ENCODE peak calls at places on chromosome 17, in seven cellular contexts. H is CD8-positive, alpha-beta T cell; X is fibroblast of lung; J is right lobe of liver; D is fibroblast of mammary gland; C is MM.1S; B is adrenal gland. Y is an unnamed sample.

GRCh38 chr17:50052241-50052788 is 3.6 kb upstream of the ITGA3 start:
- DNase-seq in H (no peak), X (no peak), J (no peak), D (no peak), C (no peak), B (no peak), Y (no peak)

GRCh38 chr17:53227101-53227500 is 595.6 kb upstream of the KIF2B start:
- DNase-seq in H (no peak), X (no peak), J (no peak), D (no peak), C (no peak), B (no peak), Y (no peak)

GRCh38 chr17:9470171-9470570 is 105.4 kb downstream of the STX8 start:
- DNase-seq in H (no peak), X (peak), J (no peak), D (no peak), C (peak), B (no peak), Y (peak)

GRCh38 chr17:40311575-40311974 is 2.6 kb downstream of the RARA start:
- DNase-seq in H (no peak), X (no peak), J (peak), D (no peak), C (no peak), B (peak), Y (no peak)

GRCh38 chr17:9308069-9308468 is 267.6 kb downstream of the STX8 start:
- DNase-seq in H (no peak), X (no peak), J (no peak), D (no peak), C (no peak), B (no peak), Y (no peak)

GRCh38 chr17:62670202-62670821 is 42.8 kb downstream of the MRC2 start:
- DNase-seq in H (no peak), X (no peak), J (peak), D (no peak), C (no peak), B (no peak), Y (no peak)

GRCh38 chr17:46270032-46270431 is 24.9 kb upstream of the LRRC37A start:
- DNase-seq in H (no peak), X (no peak), J (no peak), D (no peak), C (no peak), B (no peak), Y (no peak)

GRCh38 chr17:60398227-60398959 is 6.5 kb upstream of the USP32 start:
- DNase-seq in H (no peak), X (no peak), J (no peak), D (no peak), C (no peak), B (no peak), Y (peak)

GRCh38 chr17:79778504-79779087 is 648 bp downstream of the CBX2 start:
- DNase-seq in H (no peak), X (no peak), J (peak), D (no peak), C (no peak), B (no peak), Y (no peak)

GRCh38 chr17:36721560-36722120 is 120.3 kb downstream of the MRM1 start:
- DNase-seq in H (no peak), X (no peak), J (no peak), D (no peak), C (no peak), B (no peak), Y (no peak)

GRCh38 chr17:76992911-76993310 is 124.7 kb downstream of the MGAT5B start:
- DNase-seq in H (no peak), X (no peak), J (no peak), D (no peak), C (no peak), B (no peak), Y (no peak)

GRCh38 chr17:37360632-37361031 is 15.2 kb upstream of the C17orf78 start:
- DNase-seq in H (no peak), X (no peak), J (no peak), D (peak), C (no peak), B (no peak), Y (no peak)

GRCh38 chr17:56641894-56642293 is 48.4 kb downstream of the NOG start:
- DNase-seq in H (no peak), X (no peak), J (no peak), D (no peak), C (no peak), B (no peak), Y (no peak)
- TF ChIP-seq CTCF in H (no peak), X (no peak), J (no peak), D (no peak), C (no peak), B (no peak), Y (no peak)

GRCh38 chr17:82227629-82228277 is 1.1 kb upstream of the SLC16A3 start:
- DNase-seq in H (no peak), X (no peak), J (no peak), D (no peak), C (no peak), B (no peak), Y (peak)
- H3K4me3 ChIP-seq in H (peak), X (no peak), J (peak), D (no peak), C (peak), B (no peak), Y (peak)

DNA sequence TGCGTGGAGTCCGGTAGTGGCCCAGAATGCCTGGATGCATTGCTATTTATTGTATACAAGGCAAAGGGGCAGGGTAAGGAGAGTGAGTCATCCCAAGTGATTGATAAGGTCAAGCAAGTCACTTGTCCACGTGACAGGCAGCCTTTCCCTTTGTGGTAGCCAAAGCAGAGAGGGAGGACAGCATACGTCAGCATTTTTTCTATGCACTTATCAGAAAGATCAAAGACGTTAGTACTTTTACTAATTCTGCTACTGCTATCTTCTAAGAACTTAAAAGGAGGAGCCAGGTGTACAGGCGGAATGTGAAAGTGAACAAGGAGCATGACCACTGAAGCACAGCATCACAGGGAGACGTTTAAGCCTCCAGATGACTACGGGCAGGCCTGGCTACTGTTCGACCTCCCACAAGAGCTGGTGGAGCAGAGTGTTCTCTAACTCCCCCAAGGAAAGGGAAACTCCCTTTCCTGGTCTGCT is 47.9 kb upstream of the ARL4D start:
- DNase-seq in H (no peak), X (no peak), J (no peak), D (no peak), C (no peak), B (no peak), Y (no peak)
- TF ChIP-seq CTCF in H (no peak), X (no peak), J (no peak), D (no peak), C (no peak), B (no peak), Y (no peak)

DNA sequence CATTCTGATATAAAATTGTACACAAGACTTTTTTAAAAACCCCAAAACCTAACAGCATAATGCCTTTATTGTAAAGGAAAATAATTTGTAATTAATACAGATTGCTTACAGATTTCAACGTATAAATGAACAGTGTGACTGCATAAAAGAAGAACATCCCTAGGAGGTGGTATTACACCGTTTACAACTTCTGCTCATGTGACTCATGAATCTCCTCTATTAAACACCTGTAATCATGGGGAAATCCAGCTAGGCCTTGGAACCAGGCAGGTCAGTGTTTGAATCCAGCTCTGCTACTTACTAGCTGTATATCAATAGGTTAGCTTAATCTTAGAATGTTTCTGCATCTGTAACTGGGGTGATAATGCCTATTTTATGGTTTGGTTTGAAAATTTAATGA is 15.2 kb downstream of the RABEP1 start:
- DNase-seq in H (no peak), X (no peak), J (no peak), D (no peak), C (no peak), B (no peak), Y (no peak)
- H3K4me3 ChIP-seq in H (no peak), X (no peak), J (no peak), D (no peak), C (no peak), B (no peak), Y (no peak)

DNA sequence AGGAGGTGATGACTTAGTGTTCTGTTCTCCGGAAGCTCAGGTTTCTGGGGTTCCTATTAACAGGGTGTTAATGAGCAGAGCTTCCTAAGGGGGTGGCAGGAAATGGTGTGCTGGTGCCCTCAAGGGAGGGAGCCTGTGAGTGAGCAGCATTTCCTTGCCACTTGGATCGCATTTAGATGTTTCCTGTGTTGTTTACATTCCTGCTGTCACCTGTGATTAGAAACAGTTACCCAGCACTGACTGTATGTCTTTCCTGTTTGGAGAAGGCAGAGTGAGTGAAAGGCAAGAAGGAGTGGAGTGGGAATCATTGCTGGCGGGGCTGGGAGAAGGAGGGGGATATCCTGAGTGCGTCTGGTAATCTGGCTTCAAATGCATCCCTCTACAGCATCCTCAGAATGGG is 214.6 kb downstream of the CCDC182 start:
- DNase-seq in H (no peak), X (no peak), J (no peak), D (no peak), C (no peak), B (no peak), Y (no peak)
- TF ChIP-seq CTCF in H (no peak), X (no peak), J (no peak), D (no peak), C (no peak), B (no peak), Y (no peak)

GRCh38 chr17:6218333-6218732 is 148.2 kb downstream of the WSCD1 start:
- DNase-seq in H (no peak), X (no peak), J (no peak), D (no peak), C (no peak), B (peak), Y (no peak)
- H3K4me3 ChIP-seq in H (no peak), X (no peak), J (no peak), D (no peak), C (no peak), B (no peak), Y (no peak)

GRCh38 chr17:67600408-67600807 is 117.3 kb upstream of the NOL11 start:
- DNase-seq in H (no peak), X (no peak), J (no peak), D (no peak), C (no peak), B (no peak), Y (no peak)

GRCh38 chr17:67605259-67605912 is 112.3 kb upstream of the NOL11 start:
- DNase-seq in H (no peak), X (peak), J (peak), D (peak), C (no peak), B (peak), Y (no peak)

GRCh38 chr17:67601897-67602296 is 115.8 kb upstream of the NOL11 start:
- DNase-seq in H (no peak), X (no peak), J (no peak), D (peak), C (no peak), B (peak), Y (no peak)

GRCh38 chr17:67602439-67602838 is 115.3 kb upstream of the NOL11 start:
- DNase-seq in H (no peak), X (no peak), J (no peak), D (no peak), C (no peak), B (peak), Y (no peak)

DNA sequence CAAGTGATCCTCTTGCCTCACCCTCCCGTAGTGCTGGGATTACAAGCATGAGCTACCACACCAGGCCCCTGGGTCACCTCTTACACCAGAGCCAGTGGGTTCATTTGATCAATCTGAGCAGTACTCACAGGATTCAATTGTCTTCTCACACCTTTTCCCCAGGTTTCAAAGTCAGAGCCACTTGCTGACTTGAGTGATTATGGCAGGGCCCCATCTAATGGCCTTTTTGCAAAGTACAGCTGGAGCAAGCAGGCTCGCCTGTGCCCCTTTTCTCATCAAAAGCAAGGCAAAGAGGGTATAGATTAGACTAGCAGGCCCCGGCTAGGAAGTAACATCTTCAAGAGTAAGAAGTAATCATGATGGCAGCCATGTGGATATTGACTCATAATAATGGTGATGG is 114.8 kb upstream of the NOL11 start:
- DNase-seq in H (peak), X (peak), J (no peak), D (peak), C (peak), B (peak), Y (peak)
- TF ChIP-seq CTCF in H (peak), X (peak), J (peak), D (peak), C (peak), B (peak), Y (peak)

GRCh38 chr17:75411328-75412067 is 6.0 kb upstream of the GRB2 start:
- DNase-seq in H (no peak), X (no peak), J (no peak), D (no peak), C (no peak), B (peak), Y (no peak)

GRCh38 chr17:75416006-75416405 is 10.5 kb upstream of the GRB2 start:
- DNase-seq in H (no peak), X (no peak), J (no peak), D (no peak), C (no peak), B (no peak), Y (no peak)

GRCh38 chr17:75410141-75410540 is 4.7 kb upstream of the GRB2 start:
- DNase-seq in H (no peak), X (no peak), J (no peak), D (no peak), C (no peak), B (no peak), Y (no peak)

GRCh38 chr17:75414488-75414887 is 9.0 kb upstream of the GRB2 start:
- DNase-seq in H (no peak), X (no peak), J (no peak), D (no peak), C (no peak), B (no peak), Y (no peak)

DNA sequence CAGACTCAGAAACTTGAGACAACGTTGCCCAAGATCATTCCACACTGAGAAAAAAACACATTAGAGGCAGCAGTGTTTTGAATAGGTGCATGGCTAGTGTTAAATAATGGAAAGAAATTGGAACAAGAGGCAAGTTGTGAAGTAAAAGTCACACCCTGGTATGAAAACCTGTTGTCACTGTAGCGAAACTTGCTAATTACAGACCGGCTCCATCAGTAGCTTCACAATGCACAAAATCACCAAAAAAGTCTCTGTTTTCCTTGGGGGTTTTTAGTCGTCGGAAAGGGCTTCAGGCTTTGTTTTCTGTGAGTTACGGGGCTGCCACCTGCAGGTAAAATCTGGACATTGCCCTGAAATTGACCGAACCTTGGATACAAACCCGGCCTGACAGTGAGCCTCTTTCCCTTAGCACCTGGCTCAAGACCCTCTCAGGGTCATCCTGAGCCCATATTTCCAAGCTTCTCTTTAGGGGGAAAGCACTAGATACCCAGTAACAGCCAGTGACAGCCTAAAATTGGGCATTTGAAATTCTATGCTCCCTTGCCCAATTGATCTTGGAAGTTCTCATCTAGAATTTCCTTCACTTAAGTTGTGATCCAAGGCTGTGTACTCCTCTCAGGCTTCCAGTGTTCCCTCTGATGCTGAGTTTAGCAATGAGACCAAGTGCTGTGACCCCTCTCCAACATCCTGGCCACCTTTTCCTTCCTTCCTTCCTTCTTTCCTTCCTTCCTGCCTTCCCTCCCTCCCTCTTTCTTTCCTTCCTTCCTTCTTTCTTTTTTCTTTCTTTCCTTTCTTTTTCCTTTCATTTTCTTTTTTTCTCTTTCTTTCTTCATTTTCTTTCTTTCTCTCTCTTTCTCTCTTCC is 7.2 kb upstream of the GRB2 start:
- DNase-seq in H (peak), X (peak), J (no peak), D (peak), C (peak), B (peak), Y (peak)
- H3K4me3 ChIP-seq in H (peak), X (peak), J (no peak), D (no peak), C (no peak), B (no peak), Y (peak)

Y was measured in GM06990.